ENCODE peak calls at places on chromosome 12, in six cellular contexts. One of them, this sample, is unnamed.

GRCh38 chr12:52975820-52976573 is 27.1 kb downstream of the KRT18 start:
- DNase-seq in AG04450: no peak
- DNase-seq in IMR-90: peak
- DNase-seq in sigmoid colon: no peak
- DNase-seq in heart right ventricle: no peak
- DNase-seq in WERI-Rb-1: peak
- DNase-seq in this sample: no peak

GRCh38 chr12:101769865-101770264 is 30.6 kb upstream of the SYCP3 start:
- DNase-seq in AG04450: no peak
- DNase-seq in IMR-90: no peak
- DNase-seq in sigmoid colon: no peak
- DNase-seq in heart right ventricle: no peak
- DNase-seq in WERI-Rb-1: no peak
- DNase-seq in this sample: no peak

GRCh38 chr12:3205742-3206519 is 128.8 kb downstream of the TSPAN9 start:
- DNase-seq in AG04450: no peak
- DNase-seq in IMR-90: peak
- DNase-seq in sigmoid colon: no peak
- DNase-seq in heart right ventricle: peak
- DNase-seq in WERI-Rb-1: peak
- DNase-seq in this sample: no peak

GRCh38 chr12:48197549-48197966 is 5.5 kb downstream of the OR10AD1 start:
- DNase-seq in AG04450: no peak
- DNase-seq in IMR-90: no peak
- DNase-seq in sigmoid colon: no peak
- DNase-seq in heart right ventricle: no peak
- DNase-seq in WERI-Rb-1: no peak
- DNase-seq in this sample: no peak

GRCh38 chr12:116590561-116590960 is 31.4 kb downstream of the MAP1LC3B2 start:
- DNase-seq in AG04450: no peak
- DNase-seq in IMR-90: no peak
- DNase-seq in sigmoid colon: no peak
- DNase-seq in heart right ventricle: no peak
- DNase-seq in WERI-Rb-1: no peak
- DNase-seq in this sample: no peak

GRCh38 chr12:48045061-48045846 is 41.0 kb upstream of the COL2A1 start:
- DNase-seq in AG04450: no peak
- DNase-seq in IMR-90: no peak
- DNase-seq in sigmoid colon: no peak
- DNase-seq in heart right ventricle: no peak
- DNase-seq in WERI-Rb-1: no peak
- DNase-seq in this sample: no peak

GRCh38 chr12:39986674-39987073 is 119.2 kb downstream of the SLC2A13 start:
- DNase-seq in AG04450: no peak
- DNase-seq in IMR-90: no peak
- DNase-seq in sigmoid colon: no peak
- DNase-seq in heart right ventricle: no peak
- DNase-seq in WERI-Rb-1: no peak
- DNase-seq in this sample: no peak

GRCh38 chr12:31393004-31393550 is 67.1 kb upstream of the SINHCAF start:
- DNase-seq in AG04450: no peak
- DNase-seq in IMR-90: no peak
- DNase-seq in sigmoid colon: no peak
- DNase-seq in heart right ventricle: no peak
- DNase-seq in WERI-Rb-1: no peak
- DNase-seq in this sample: no peak

GRCh38 chr12:34249271-34249670 is 227.0 kb downstream of the ALG10 start:
- DNase-seq in AG04450: no peak
- DNase-seq in IMR-90: no peak
- DNase-seq in sigmoid colon: no peak
- DNase-seq in heart right ventricle: no peak
- DNase-seq in WERI-Rb-1: no peak
- DNase-seq in this sample: no peak

GRCh38 chr12:1319215-1319614 is 275.2 kb downstream of the FBXL14 start:
- DNase-seq in AG04450: no peak
- DNase-seq in IMR-90: peak
- DNase-seq in sigmoid colon: no peak
- DNase-seq in heart right ventricle: no peak
- DNase-seq in WERI-Rb-1: no peak
- DNase-seq in this sample: no peak

GRCh38 chr12:46523446-46523845 is 150.9 kb upstream of the SLC38A2 start:
- DNase-seq in AG04450: no peak
- DNase-seq in IMR-90: peak
- DNase-seq in sigmoid colon: no peak
- DNase-seq in heart right ventricle: no peak
- DNase-seq in WERI-Rb-1: no peak
- DNase-seq in this sample: no peak

GRCh38 chr12:121637231-121637914 is 11.0 kb downstream of the ORAI1 start:
- DNase-seq in AG04450: no peak
- DNase-seq in IMR-90: no peak
- DNase-seq in sigmoid colon: no peak
- DNase-seq in heart right ventricle: no peak
- DNase-seq in WERI-Rb-1: no peak
- DNase-seq in this sample: no peak

GRCh38 chr12:7351177-7351576 is 47.3 kb downstream of the ACSM4 start:
- DNase-seq in AG04450: no peak
- DNase-seq in IMR-90: no peak
- DNase-seq in sigmoid colon: no peak
- DNase-seq in heart right ventricle: no peak
- DNase-seq in WERI-Rb-1: no peak
- DNase-seq in this sample: no peak

GRCh38 chr12:65761301-65761700 is 63.0 kb upstream of the HMGA2 start:
- DNase-seq in AG04450: no peak
- DNase-seq in IMR-90: no peak
- DNase-seq in sigmoid colon: no peak
- DNase-seq in heart right ventricle: no peak
- DNase-seq in WERI-Rb-1: no peak
- DNase-seq in this sample: no peak

GRCh38 chr12:33438890-33439586 is 581 bp downstream of the SYT10 start:
- DNase-seq in AG04450: no peak
- DNase-seq in IMR-90: no peak
- DNase-seq in sigmoid colon: no peak
- DNase-seq in heart right ventricle: no peak
- DNase-seq in WERI-Rb-1: no peak
- DNase-seq in this sample: no peak

GRCh38 chr12:32893458-32893857 is 3.1 kb downstream of the PKP2 start:
- DNase-seq in AG04450: no peak
- DNase-seq in IMR-90: no peak
- DNase-seq in sigmoid colon: no peak
- DNase-seq in heart right ventricle: no peak
- DNase-seq in WERI-Rb-1: no peak
- DNase-seq in this sample: no peak

GRCh38 chr12:107610030-107610859 is 75.4 kb upstream of the PWP1 start:
- DNase-seq in AG04450: peak
- DNase-seq in IMR-90: peak
- DNase-seq in sigmoid colon: no peak
- DNase-seq in heart right ventricle: peak
- DNase-seq in WERI-Rb-1: peak
- DNase-seq in this sample: no peak

GRCh38 chr12:118714051-118714460 is 267.3 kb upstream of the SRRM4 start:
- DNase-seq in AG04450: no peak
- DNase-seq in IMR-90: no peak
- DNase-seq in sigmoid colon: no peak
- DNase-seq in heart right ventricle: peak
- DNase-seq in WERI-Rb-1: peak
- DNase-seq in this sample: peak

GRCh38 chr12:57803317-57803893 is 15.1 kb downstream of the AVIL start:
- DNase-seq in AG04450: no peak
- DNase-seq in IMR-90: peak
- DNase-seq in sigmoid colon: no peak
- DNase-seq in heart right ventricle: peak
- DNase-seq in WERI-Rb-1: peak
- DNase-seq in this sample: no peak

GRCh38 chr12:130076126-130076525 is 86.1 kb upstream of the FZD10 start:
- DNase-seq in AG04450: no peak
- DNase-seq in IMR-90: no peak
- DNase-seq in sigmoid colon: no peak
- DNase-seq in heart right ventricle: no peak
- DNase-seq in WERI-Rb-1: no peak
- DNase-seq in this sample: no peak

GRCh38 chr12:57893460-57894353 is 47.2 kb upstream of the CTDSP2 start:
- DNase-seq in AG04450: peak
- DNase-seq in IMR-90: peak
- DNase-seq in sigmoid colon: peak
- DNase-seq in heart right ventricle: peak
- DNase-seq in WERI-Rb-1: no peak
- DNase-seq in this sample: no peak

GRCh38 chr12:2363836-2364565 is 311.2 kb downstream of the CACNA1C start:
- DNase-seq in AG04450: no peak
- DNase-seq in IMR-90: no peak
- DNase-seq in sigmoid colon: peak
- DNase-seq in heart right ventricle: no peak
- DNase-seq in WERI-Rb-1: no peak
- DNase-seq in this sample: no peak

GRCh38 chr12:105060715-105061378 is 23.4 kb downstream of the ALDH1L2 start:
- DNase-seq in AG04450: no peak
- DNase-seq in IMR-90: no peak
- DNase-seq in sigmoid colon: no peak
- DNase-seq in heart right ventricle: no peak
- DNase-seq in WERI-Rb-1: no peak
- DNase-seq in this sample: no peak

GRCh38 chr12:48977290-48978281 is 536 bp upstream of the WNT1 start:
- DNase-seq in AG04450: no peak
- DNase-seq in IMR-90: peak
- DNase-seq in sigmoid colon: peak
- DNase-seq in heart right ventricle: no peak
- DNase-seq in WERI-Rb-1: peak
- DNase-seq in this sample: no peak

DNA sequence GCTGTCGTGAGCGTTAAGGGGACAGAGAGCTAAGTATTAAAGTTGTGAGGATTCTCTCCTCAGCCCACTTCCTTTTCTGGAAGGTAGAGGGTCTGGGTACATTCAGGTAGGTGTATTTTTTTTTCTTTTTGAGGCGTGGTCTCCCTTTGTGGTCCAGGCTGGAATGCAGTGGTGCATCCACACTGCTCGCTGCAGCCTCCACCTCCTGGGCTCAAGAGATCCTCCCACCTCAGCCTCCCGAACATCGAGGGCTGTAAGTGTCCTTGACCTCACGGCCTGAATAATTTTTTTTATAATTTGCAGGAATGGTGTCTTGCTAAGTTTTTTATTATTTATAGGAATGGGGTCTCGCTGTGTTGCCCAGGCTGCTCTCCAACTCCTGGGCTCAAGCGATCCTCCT is 1.4 kb downstream of the PUS1 start:
- DNase-seq in AG04450: no peak
- DNase-seq in IMR-90: no peak
- DNase-seq in sigmoid colon: no peak
- DNase-seq in heart right ventricle: no peak
- DNase-seq in WERI-Rb-1: no peak
- DNase-seq in this sample: no peak
- H3K4me3 ChIP-seq in AG04450: peak
- H3K4me3 ChIP-seq in IMR-90: peak
- H3K4me3 ChIP-seq in sigmoid colon: peak
- H3K4me3 ChIP-seq in heart right ventricle: no peak
- H3K4me3 ChIP-seq in WERI-Rb-1: peak
- H3K4me3 ChIP-seq in this sample: peak

DNA sequence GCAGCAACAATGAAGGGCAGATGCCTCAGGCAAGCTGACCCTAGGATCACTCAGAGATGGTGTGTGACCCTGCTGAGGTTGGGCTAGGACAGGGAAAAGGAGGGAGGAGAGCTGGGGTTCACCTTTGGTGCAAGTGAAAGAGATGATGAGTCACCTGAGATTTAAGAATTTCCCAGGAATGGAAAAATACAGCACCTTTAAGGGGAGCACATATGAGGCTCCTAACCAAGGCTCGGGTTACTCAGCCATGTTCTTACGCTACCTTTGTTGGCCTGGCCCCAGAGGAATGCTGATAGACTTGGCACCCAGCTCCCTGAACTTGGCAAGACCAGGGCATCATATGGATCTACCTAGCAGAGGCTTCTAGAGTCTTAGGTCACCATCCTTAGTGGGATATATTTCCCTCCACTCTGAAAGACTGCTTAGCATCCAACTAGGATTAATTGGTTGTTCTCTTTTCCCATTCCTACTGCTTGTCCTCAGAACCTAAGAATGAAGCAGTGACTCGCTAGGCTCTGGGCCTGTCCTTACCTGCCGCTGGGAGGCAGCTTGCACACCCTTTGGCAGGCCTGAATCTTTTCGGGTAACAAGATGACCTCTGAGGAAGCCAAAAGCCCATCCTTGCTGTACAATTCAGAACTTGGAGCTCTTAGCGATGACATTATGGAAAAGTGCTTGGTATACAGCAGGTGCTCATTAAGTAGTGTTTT is 4.0 kb upstream of the NAA25 start:
- DNase-seq in AG04450: no peak
- DNase-seq in IMR-90: no peak
- DNase-seq in sigmoid colon: no peak
- DNase-seq in heart right ventricle: no peak
- DNase-seq in WERI-Rb-1: no peak
- DNase-seq in this sample: no peak
- TF ChIP-seq CTCF in AG04450: no peak
- TF ChIP-seq CTCF in IMR-90: no peak
- TF ChIP-seq CTCF in sigmoid colon: no peak
- TF ChIP-seq CTCF in heart right ventricle: no peak
- TF ChIP-seq CTCF in WERI-Rb-1: no peak
- TF ChIP-seq CTCF in this sample: no peak

GRCh38 chr12:60539592-60539991 is 943.8 kb downstream of the SLC16A7 start:
- DNase-seq in AG04450: peak
- DNase-seq in IMR-90: no peak
- DNase-seq in sigmoid colon: no peak
- DNase-seq in heart right ventricle: no peak
- DNase-seq in WERI-Rb-1: no peak
- DNase-seq in this sample: no peak
- H3K4me3 ChIP-seq in AG04450: peak
- H3K4me3 ChIP-seq in IMR-90: no peak
- H3K4me3 ChIP-seq in sigmoid colon: no peak
- H3K4me3 ChIP-seq in heart right ventricle: no peak
- H3K4me3 ChIP-seq in WERI-Rb-1: no peak
- H3K4me3 ChIP-seq in this sample: no peak

GRCh38 chr12:90268574-90268973 is 559.9 kb upstream of the ATP2B1 start:
- DNase-seq in AG04450: no peak
- DNase-seq in IMR-90: no peak
- DNase-seq in sigmoid colon: no peak
- DNase-seq in heart right ventricle: no peak
- DNase-seq in WERI-Rb-1: no peak
- DNase-seq in this sample: no peak

GRCh38 chr12:90280033-90280432 is 571.4 kb upstream of the ATP2B1 start:
- DNase-seq in AG04450: peak
- DNase-seq in IMR-90: peak
- DNase-seq in sigmoid colon: no peak
- DNase-seq in heart right ventricle: no peak
- DNase-seq in WERI-Rb-1: no peak
- DNase-seq in this sample: no peak

GRCh38 chr12:90275088-90275487 is 566.5 kb upstream of the ATP2B1 start:
- DNase-seq in AG04450: no peak
- DNase-seq in IMR-90: no peak
- DNase-seq in sigmoid colon: no peak
- DNase-seq in heart right ventricle: no peak
- DNase-seq in WERI-Rb-1: no peak
- DNase-seq in this sample: no peak

DNA sequence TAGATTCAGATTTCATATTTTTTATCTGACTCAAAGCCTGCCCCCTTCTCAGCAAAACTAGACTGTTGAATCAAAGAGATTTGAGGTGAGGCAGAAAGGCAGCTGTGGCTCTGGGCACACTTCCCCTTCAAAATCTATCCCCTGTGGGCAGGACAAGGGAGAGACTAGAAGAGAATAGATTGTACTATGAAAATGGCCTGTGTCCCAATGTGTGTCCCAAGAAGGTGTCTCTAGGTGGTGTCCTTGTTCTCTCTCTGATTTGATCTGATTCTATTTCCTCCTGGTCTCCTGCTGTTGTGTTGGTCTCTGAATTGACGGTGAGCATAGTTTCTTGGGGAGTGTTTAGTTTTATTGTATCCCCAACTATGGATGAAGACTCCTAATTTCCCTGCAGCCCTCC is 565.8 kb upstream of the ATP2B1 start:
- DNase-seq in AG04450: no peak
- DNase-seq in IMR-90: no peak
- DNase-seq in sigmoid colon: no peak
- DNase-seq in heart right ventricle: no peak
- DNase-seq in WERI-Rb-1: no peak
- DNase-seq in this sample: no peak
- TF ChIP-seq CTCF in AG04450: no peak
- TF ChIP-seq CTCF in IMR-90: no peak
- TF ChIP-seq CTCF in sigmoid colon: no peak
- TF ChIP-seq CTCF in heart right ventricle: no peak
- TF ChIP-seq CTCF in WERI-Rb-1: peak
- TF ChIP-seq CTCF in this sample: no peak

This sample was measured in GM12864.